ENCODE peak calls at places on chromosomes 5 and 9, in eight cellular contexts. K is CD8-positive, alpha-beta T cell; O is gastrocnemius medialis; G is mucosa of descending colon; P is ovary; E is AG04450; J is PC-3; Z is psoas muscle. X is an unnamed sample. For H3K9me3, the result is how much of the 10 kb centered on the place peaks cover.

GRCh38 chr5:8663374-8663773 is 794.4 kb downstream of the MTRR start:
- DNase-seq in K (no peak), O (no peak), G (no peak), P (no peak), E (no peak), J (no peak), Z (no peak), X (no peak)

GRCh38 chr5:122901346-122901745 is 55.9 kb downstream of the SNX24 start:
- DNase-seq in K (no peak), O (no peak), G (no peak), P (no peak), E (no peak), J (no peak), Z (no peak), X (no peak)

GRCh38 chr9:78325343-78325742 is 28.4 kb downstream of the PSAT1 start:
- DNase-seq in K (no peak), O (no peak), G (peak), P (peak), E (no peak), J (no peak), Z (no peak), X (no peak)

GRCh38 chr9:35920004-35920658 is 10.8 kb downstream of the SPAAR start:
- DNase-seq in K (no peak), O (no peak), G (peak), P (no peak), E (no peak), J (no peak), Z (no peak), X (no peak)

GRCh38 chr9:7592321-7593319 is 207.0 kb downstream of the DMAC1 start:
- DNase-seq in K (no peak), O (no peak), G (no peak), P (no peak), E (no peak), J (no peak), Z (no peak), X (no peak)

GRCh38 chr5:24141046-24141445 is 503.7 kb downstream of the CDH10 start:
- DNase-seq in K (no peak), O (no peak), G (no peak), P (no peak), E (no peak), J (no peak), Z (peak), X (no peak)

GRCh38 chr5:120873083-120873482 is 409.0 kb downstream of the PRR16 start:
- DNase-seq in K (no peak), O (no peak), G (no peak), P (no peak), E (no peak), J (no peak), Z (no peak), X (no peak)

GRCh38 chr5:79692586-79692985 is 3.0 kb downstream of the CMYA5 start:
- DNase-seq in K (no peak), O (no peak), G (no peak), P (no peak), E (no peak), J (peak), Z (no peak), X (no peak)

GRCh38 chr5:175797521-175798038 is 73.8 kb upstream of the CPLX2 start:
- DNase-seq in K (no peak), O (no peak), G (no peak), P (no peak), E (no peak), J (peak), Z (no peak), X (no peak)

GRCh38 chr5:169279125-169279524 is 21.8 kb downstream of the SLIT3 start:
- DNase-seq in K (no peak), O (no peak), G (no peak), P (no peak), E (no peak), J (no peak), Z (no peak), X (no peak)

GRCh38 chr5:151628112-151628823 is 37.1 kb upstream of the FAT2 start:
- DNase-seq in K (no peak), O (no peak), G (peak), P (no peak), E (no peak), J (no peak), Z (peak), X (no peak)

GRCh38 chr9:116791314-116791713 is 104.2 kb downstream of the TRIM32 start:
- DNase-seq in K (no peak), O (no peak), G (peak), P (no peak), E (peak), J (no peak), Z (no peak), X (no peak)

GRCh38 chr5:172958268-172959046 is 767 bp upstream of the RPL26L1 start:
- DNase-seq in K (peak), O (peak), G (peak), P (peak), E (no peak), J (peak), Z (peak), X (peak)

GRCh38 chr5:56303511-56303910 is 70.4 kb upstream of the ANKRD55 start:
- DNase-seq in K (no peak), O (no peak), G (no peak), P (no peak), E (no peak), J (no peak), Z (no peak), X (no peak)

GRCh38 chr5:141707535-141707934 is 25.5 kb upstream of the ARAP3 start:
- DNase-seq in K (no peak), O (no peak), G (no peak), P (no peak), E (no peak), J (no peak), Z (no peak), X (no peak)

GRCh38 chr5:68930139-68930538 is 163.7 kb upstream of the SLC30A5 start:
- DNase-seq in K (no peak), O (no peak), G (no peak), P (no peak), E (no peak), J (no peak), Z (no peak), X (no peak)

GRCh38 chr5:176880393-176881020 is 18.6 kb downstream of the HK3 start:
- DNase-seq in K (no peak), O (no peak), G (no peak), P (no peak), E (no peak), J (no peak), Z (no peak), X (peak)

GRCh38 chr9:116190997-116191396 is 37.4 kb downstream of the PAPPA start:
- DNase-seq in K (no peak), O (no peak), G (no peak), P (no peak), E (peak), J (peak), Z (no peak), X (no peak)

GRCh38 chr9:136859821-136860269 is 6.3 kb downstream of the EDF1 start:
- DNase-seq in K (no peak), O (no peak), G (peak), P (peak), E (no peak), J (no peak), Z (no peak), X (no peak)

GRCh38 chr9:6197330-6197729 is 18.3 kb upstream of the IL33 start:
- DNase-seq in K (no peak), O (no peak), G (peak), P (no peak), E (no peak), J (peak), Z (no peak), X (no peak)

GRCh38 chr5:174844971-174845370 is 120.6 kb downstream of the MSX2 start:
- DNase-seq in K (no peak), O (peak), G (no peak), P (no peak), E (no peak), J (no peak), Z (no peak), X (no peak)

GRCh38 chr9:105114318-105114717 is 130.1 kb upstream of the SLC44A1 start:
- DNase-seq in K (no peak), O (no peak), G (no peak), P (no peak), E (no peak), J (no peak), Z (no peak), X (no peak)

GRCh38 chr9:10612649-10613398 is at the start of gene PTPRD:
- DNase-seq in K (no peak), O (no peak), G (peak), P (no peak), E (no peak), J (peak), Z (peak), X (peak)

GRCh38 chr5:151063136-151063544 is 17.7 kb downstream of the TNIP1 start:
- DNase-seq in K (no peak), O (no peak), G (no peak), P (no peak), E (no peak), J (peak), Z (no peak), X (peak)

GRCh38 chr9:117704024-117704575 is at the start of gene TLR4:
- DNase-seq in K (no peak), O (peak), G (peak), P (peak), E (no peak), J (peak), Z (peak), X (peak)

GRCh38 chr5:76210946-76211345 is 127.8 kb downstream of the SV2C start:
- DNase-seq in K (no peak), O (no peak), G (peak), P (no peak), E (no peak), J (no peak), Z (no peak), X (no peak)

GRCh38 chr5:139453683-139454567 is 8.6 kb downstream of the ECSCR start:
- DNase-seq in K (no peak), O (no peak), G (no peak), P (no peak), E (no peak), J (no peak), Z (no peak), X (no peak)

GRCh38 chr9:124437086-124437485 is 13.2 kb upstream of the ADGRD2 start:
- DNase-seq in K (no peak), O (no peak), G (no peak), P (no peak), E (no peak), J (no peak), Z (no peak), X (no peak)

GRCh38 chr5:75361310-75361709 is 24.3 kb downstream of the HMGCR start:
- DNase-seq in K (no peak), O (no peak), G (no peak), P (no peak), E (no peak), J (no peak), Z (no peak), X (no peak)

GRCh38 chr5:9052421-9052820 is 493.5 kb downstream of the SEMA5A start:
- DNase-seq in K (no peak), O (no peak), G (no peak), P (no peak), E (no peak), J (no peak), Z (no peak), X (no peak)

GRCh38 chr9:124839612-124840299 is 13.5 kb upstream of the WDR38 start:
- DNase-seq in K (no peak), O (no peak), G (no peak), P (no peak), E (no peak), J (peak), Z (no peak), X (no peak)

GRCh38 chr9:29078063-29078660 is 1504.9 kb upstream of the C9orf72 start:
- DNase-seq in K (no peak), O (no peak), G (no peak), P (no peak), E (no peak), J (peak), Z (no peak), X (no peak)

GRCh38 chr9:95757483-95757882 is 118.0 kb upstream of the ERCC6L2 start:
- DNase-seq in K (no peak), O (no peak), G (no peak), P (no peak), E (no peak), J (no peak), Z (no peak), X (no peak)

GRCh38 chr5:115309751-115310370 is 13.4 kb upstream of the CCDC112 start:
- DNase-seq in K (no peak), O (no peak), G (no peak), P (no peak), E (peak), J (peak), Z (no peak), X (no peak)

GRCh38 chr5:526456-527088 is 2.3 kb upstream of the SLC9A3 start:
- DNase-seq in K (no peak), O (no peak), G (no peak), P (no peak), E (no peak), J (no peak), Z (no peak), X (no peak)

GRCh38 chr9:133058051-133058450 is 3.7 kb upstream of the CEL start:
- DNase-seq in K (no peak), O (no peak), G (no peak), P (no peak), E (no peak), J (no peak), Z (no peak), X (no peak)

GRCh38 chr9:100098241-100098886 is 436 bp downstream of the ERP44 start:
- DNase-seq in K (no peak), O (peak), G (peak), P (peak), E (peak), J (peak), Z (peak), X (peak)

GRCh38 chr5:21919417-21920022 is 933.6 kb downstream of the CDH12 start:
- DNase-seq in K (no peak), O (no peak), G (peak), P (no peak), E (no peak), J (peak), Z (no peak), X (no peak)

GRCh38 chr9:125549465-125550215 is 157.4 kb downstream of the MAPKAP1 start:
- DNase-seq in K (no peak), O (peak), G (no peak), P (peak), E (no peak), J (no peak), Z (peak), X (no peak)

GRCh38 chr5:124628721-124629596 is 117.5 kb downstream of the ZNF608 start:
- DNase-seq in K (no peak), O (peak), G (no peak), P (no peak), E (peak), J (peak), Z (peak), X (peak)

GRCh38 chr9:127445851-127446719 is 5.1 kb downstream of the RPL12 start:
- DNase-seq in K (no peak), O (no peak), G (no peak), P (no peak), E (no peak), J (peak), Z (no peak), X (no peak)
- H3K9me3 ChIP-seq in K (under half), O (under half), G (under half), P (under half), E (under half), J (under half), Z (under half), X (under half)

GRCh38 chr5:158028349-158028748 is 169.4 kb upstream of the CLINT1 start:
- DNase-seq in K (no peak), O (no peak), G (peak), P (no peak), E (no peak), J (no peak), Z (no peak), X (no peak)

GRCh38 chr5:158032246-158032645 is 173.3 kb upstream of the CLINT1 start:
- DNase-seq in K (no peak), O (no peak), G (no peak), P (no peak), E (no peak), J (no peak), Z (no peak), X (no peak)

DNA sequence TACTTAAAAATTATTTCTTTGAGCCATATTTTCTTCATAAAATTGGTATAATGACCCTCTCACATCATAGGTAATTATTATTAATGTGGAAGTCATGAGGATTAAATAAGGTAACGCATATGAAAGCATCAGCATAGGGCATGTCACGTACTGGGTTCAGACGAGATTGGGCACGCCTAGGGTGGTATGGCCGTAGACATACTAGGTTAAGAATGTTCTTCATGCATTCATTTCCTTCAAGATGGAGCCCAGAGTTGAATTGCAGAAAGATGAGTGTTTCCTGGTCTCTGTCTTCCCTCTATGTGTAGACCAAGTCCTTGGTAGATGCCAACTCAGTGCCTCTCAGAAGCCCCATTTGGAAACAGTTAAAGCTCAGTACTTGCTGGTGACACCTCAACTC is 174.1 kb upstream of the CLINT1 start:
- DNase-seq in K (no peak), O (no peak), G (no peak), P (no peak), E (no peak), J (no peak), Z (no peak), X (no peak)
- H3K9me3 ChIP-seq in K (under half), O (under half), G (under half), P (under half), E (under half), J (under half), Z (under half), X (under half)

DNA sequence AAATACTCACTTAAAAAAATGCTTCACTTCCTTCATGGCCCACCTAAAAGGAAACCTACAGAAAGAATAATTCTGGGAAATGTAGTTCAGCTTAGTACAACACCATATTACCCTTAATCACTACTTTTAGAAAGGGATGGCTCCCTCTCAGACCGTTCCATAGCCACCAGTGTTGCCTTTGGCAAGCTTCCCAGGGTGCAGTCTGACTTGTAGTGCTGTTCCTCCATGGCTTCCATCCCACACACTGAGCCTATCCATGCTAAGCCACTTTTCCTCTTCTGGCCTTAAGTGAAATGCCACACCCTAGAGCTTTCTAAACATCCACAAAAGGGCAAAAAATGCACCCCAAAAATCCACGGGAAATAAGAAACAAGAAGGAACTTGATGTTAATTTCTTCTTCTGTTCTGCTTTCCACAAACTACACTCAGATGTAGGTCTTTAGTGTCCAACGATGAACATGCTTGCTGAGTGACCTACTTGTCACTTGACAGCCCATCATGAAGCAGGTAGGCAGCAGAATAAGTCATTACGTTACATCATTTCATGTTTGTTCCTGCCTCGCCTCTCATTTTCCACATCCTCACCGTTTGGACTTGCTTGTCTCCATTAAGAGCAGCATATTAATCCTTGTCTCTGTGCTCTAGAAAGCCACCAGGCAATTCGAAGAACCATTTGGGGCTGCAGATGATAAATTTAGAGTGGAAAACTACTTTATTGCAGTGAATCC is 391.1 kb upstream of the GRAMD2B start:
- DNase-seq in K (no peak), O (no peak), G (peak), P (no peak), E (no peak), J (peak), Z (no peak), X (no peak)
- H3K9me3 ChIP-seq in K (under half), O (under half), G (under half), P (under half), E (under half), J (under half), Z (under half), X (under half)

GRCh38 chr5:38816083-38817030 is 29.5 kb upstream of the OSMR start:
- DNase-seq in K (no peak), O (no peak), G (no peak), P (no peak), E (no peak), J (no peak), Z (no peak), X (no peak)
- H3K9me3 ChIP-seq in K (under half), O (under half), G (under half), P (under half), E (under half), J (under half), Z (under half), X (under half)

GRCh38 chr5:153014194-153014593 is 476.3 kb upstream of the GRIA1 start:
- DNase-seq in K (no peak), O (no peak), G (no peak), P (no peak), E (no peak), J (no peak), Z (no peak), X (no peak)

GRCh38 chr5:153018121-153018520 is 472.3 kb upstream of the GRIA1 start:
- DNase-seq in K (no peak), O (no peak), G (no peak), P (no peak), E (no peak), J (no peak), Z (no peak), X (no peak)
- H3K9me3 ChIP-seq in K (under half), O (under half), G (under half), P (under half), E (under half), J (under half), Z (under half), X (under half)

GRCh38 chr9:27514551-27514950 is 9.5 kb upstream of the IFNK start:
- DNase-seq in K (no peak), O (no peak), G (no peak), P (peak), E (no peak), J (no peak), Z (no peak), X (no peak)
- H3K9me3 ChIP-seq in K (under half), O (under half), G (under half), P (under half), E (under half), J (under half), Z (under half), X (under half)

GRCh38 chr9:111542497-111543254 is 17.7 kb downstream of the ZNF483 start:
- DNase-seq in K (no peak), O (no peak), G (no peak), P (no peak), E (no peak), J (no peak), Z (no peak), X (no peak)
- H3K9me3 ChIP-seq in K (half or more), O (half or more), G (half or more), P (half or more), E (under half), J (half or more), Z (half or more), X (half or more)

DNA sequence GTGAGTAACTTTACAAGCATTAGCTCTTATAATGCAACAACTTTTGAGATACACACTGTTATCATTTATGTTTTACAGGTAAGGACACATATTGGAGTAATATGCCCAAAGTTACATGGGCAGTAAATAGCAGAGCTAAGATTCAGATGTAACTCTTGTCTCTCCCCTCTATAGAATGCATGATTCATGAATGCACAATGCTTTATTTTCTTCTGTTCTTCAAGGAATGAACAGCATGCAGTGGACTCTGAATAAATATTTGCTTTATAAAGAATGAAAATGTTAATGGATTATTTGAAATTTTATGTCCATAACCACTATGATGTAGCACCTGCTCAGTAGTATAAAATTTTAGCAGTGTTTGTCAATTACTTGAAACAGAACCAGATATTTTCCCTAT is 629.5 kb downstream of the KCTD16 start:
- DNase-seq in K (no peak), O (no peak), G (no peak), P (no peak), E (no peak), J (no peak), Z (no peak), X (no peak)
- H3K9me3 ChIP-seq in K (under half), O (under half), G (under half), P (under half), E (under half), J (under half), Z (under half), X (under half)

DNA sequence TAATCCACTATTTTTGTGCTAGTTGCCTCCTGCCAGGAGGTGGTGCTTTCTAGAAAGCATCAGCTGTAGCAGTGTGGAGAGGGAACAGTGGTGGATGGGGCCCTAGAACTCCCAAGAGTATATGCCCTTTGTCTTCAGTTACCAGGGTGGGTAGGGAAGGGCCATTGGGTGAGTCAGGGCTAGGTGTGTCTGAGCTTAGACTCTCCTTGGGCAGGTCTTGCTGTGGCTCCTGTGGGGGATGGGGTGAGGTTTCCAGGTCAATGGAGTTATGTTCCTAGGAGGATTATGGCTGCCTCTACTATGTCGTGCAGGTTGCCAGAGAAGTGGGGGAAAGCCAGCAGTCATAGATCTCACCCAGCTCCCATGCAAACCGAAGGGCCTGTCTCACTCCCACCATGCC is 11.3 kb upstream of the ADAMTS12 start:
- DNase-seq in K (no peak), O (no peak), G (no peak), P (no peak), E (no peak), J (peak), Z (no peak), X (peak)
- H3K9me3 ChIP-seq in K (under half), O (under half), G (under half), P (under half), E (under half), J (under half), Z (under half), X (under half)

X was measured in PC-9.